ENCODE peak calls at places on chromosomes 3 and 15, in four cellular contexts. S, B, F and T are unnamed samples. For H3K9me3 and H3K4me1, the result is how much of the 10 kb centered on the place peaks cover.

GRCh38 chr15:38750816-38751215 is 186.2 kb upstream of the RASGRP1 start:
- DNase-seq in S (no peak), B (no peak), F (no peak), T (no peak)

GRCh38 chr3:148173836-148174235 is 523.9 kb upstream of the AGTR1 start:
- DNase-seq in S (no peak), B (no peak), F (no peak), T (no peak)

GRCh38 chr15:41501191-41501917 is 7.7 kb downstream of the ITPKA start:
- DNase-seq in S (no peak), B (no peak), F (peak), T (no peak)

GRCh38 chr3:66011098-66011655 is 27.5 kb downstream of the MAGI1 start:
- DNase-seq in S (no peak), B (no peak), F (no peak), T (no peak)

GRCh38 chr3:187568171-187568570 is 102.0 kb downstream of the SST start:
- DNase-seq in S (no peak), B (no peak), F (no peak), T (no peak)

GRCh38 chr3:129312021-129312639 is 33.5 kb downstream of the HMCES start:
- DNase-seq in S (no peak), B (no peak), F (no peak), T (no peak)

GRCh38 chr3:32180151-32180850 is 58.2 kb upstream of the CMTM8 start:
- DNase-seq in S (no peak), B (no peak), F (no peak), T (no peak)

GRCh38 chr3:66039590-66039887 is 821 bp upstream of the MAGI1 start:
- DNase-seq in S (no peak), B (peak), F (no peak), T (no peak)

GRCh38 chr15:85597155-85597815 is 197.4 kb downstream of the KLHL25 start:
- DNase-seq in S (no peak), B (no peak), F (peak), T (peak)

GRCh38 chr3:7787871-7788828 is 713.5 kb upstream of the LMCD1 start:
- DNase-seq in S (no peak), B (no peak), F (no peak), T (no peak)

GRCh38 chr3:63687569-63688233 is 35.2 kb downstream of the SNTN start:
- DNase-seq in S (no peak), B (no peak), F (no peak), T (no peak)

GRCh38 chr3:31486865-31487533 is 45.7 kb upstream of the STT3B start:
- DNase-seq in S (no peak), B (no peak), F (no peak), T (no peak)

GRCh38 chr15:88918738-88919137 is 5.6 kb upstream of the MFGE8 start:
- DNase-seq in S (no peak), B (no peak), F (no peak), T (no peak)

GRCh38 chr3:51966016-51966415 is 1.2 kb downstream of the PCBP4 start:
- DNase-seq in S (no peak), B (no peak), F (no peak), T (no peak)

GRCh38 chr15:34984884-34985630 is 3.0 kb downstream of the ZNF770 start:
- DNase-seq in S (no peak), B (no peak), F (no peak), T (no peak)

GRCh38 chr3:52240059-52240885 is 1.3 kb upstream of the TWF2 start:
- DNase-seq in S (peak), B (peak), F (peak), T (peak)

GRCh38 chr15:60038111-60038521 is 34.0 kb downstream of the FOXB1 start:
- DNase-seq in S (no peak), B (peak), F (no peak), T (no peak)

GRCh38 chr3:108305484-108306172 is 9.3 kb downstream of the HHLA2 start:
- DNase-seq in S (no peak), B (no peak), F (no peak), T (no peak)

GRCh38 chr15:31034152-31034551 is 42.7 kb upstream of the MTMR10 start:
- DNase-seq in S (no peak), B (no peak), F (no peak), T (no peak)

GRCh38 chr3:18591120-18591519 is 166.0 kb upstream of the SATB1 start:
- DNase-seq in S (no peak), B (no peak), F (no peak), T (no peak)

GRCh38 chr3:195388380-195388779 is 54.4 kb downstream of the ACAP2 start:
- DNase-seq in S (no peak), B (no peak), F (no peak), T (no peak)

GRCh38 chr3:143433787-143434378 is 314.3 kb downstream of the CHST2 start:
- DNase-seq in S (no peak), B (no peak), F (no peak), T (no peak)

GRCh38 chr15:74531144-74531811 is 9.7 kb upstream of the ARID3B start:
- DNase-seq in S (no peak), B (peak), F (no peak), T (no peak)

GRCh38 chr15:61112231-61112630 is 116.9 kb downstream of the RORA start:
- DNase-seq in S (no peak), B (peak), F (no peak), T (no peak)

GRCh38 chr3:184808021-184808420 is 3.9 kb upstream of the VPS8 start:
- DNase-seq in S (no peak), B (peak), F (no peak), T (no peak)

GRCh38 chr3:62955126-62955525 is 79.9 kb upstream of the CADPS start:
- DNase-seq in S (no peak), B (no peak), F (no peak), T (no peak)

GRCh38 chr3:105821433-105821832 is 47.4 kb downstream of the CBLB start:
- DNase-seq in S (no peak), B (no peak), F (no peak), T (no peak)

GRCh38 chr3:128442070-128442469 is 24.6 kb downstream of the DNAJB8 start:
- DNase-seq in S (no peak), B (no peak), F (no peak), T (no peak)

GRCh38 chr3:52347716-52348635 is 31.9 kb downstream of the DNAH1 start:
- DNase-seq in S (no peak), B (no peak), F (no peak), T (peak)

GRCh38 chr15:60155661-60156060 is 151.6 kb downstream of the FOXB1 start:
- DNase-seq in S (no peak), B (no peak), F (no peak), T (no peak)

GRCh38 chr3:187011915-187012314 is 81.6 kb downstream of the ST6GAL1 start:
- DNase-seq in S (peak), B (no peak), F (no peak), T (no peak)

GRCh38 chr15:45919806-45920205 is 285.0 kb downstream of the SQOR start:
- DNase-seq in S (no peak), B (no peak), F (no peak), T (no peak)

GRCh38 chr3:187783098-187783497 is 37.8 kb upstream of the BCL6 start:
- DNase-seq in S (no peak), B (no peak), F (no peak), T (no peak)

GRCh38 chr15:32694222-32694983 is 23.4 kb upstream of the GREM1 start:
- DNase-seq in S (no peak), B (no peak), F (no peak), T (no peak)

GRCh38 chr15:101067660-101068522 is 148.7 kb downstream of the LRRK1 start:
- DNase-seq in S (no peak), B (no peak), F (no peak), T (no peak)

GRCh38 chr3:132635052-132635451 is 24.6 kb downstream of the ACAD11 start:
- DNase-seq in S (no peak), B (no peak), F (no peak), T (no peak)

GRCh38 chr3:44065741-44066140 is 175.9 kb upstream of the TOPAZ1 start:
- DNase-seq in S (no peak), B (peak), F (no peak), T (no peak)

GRCh38 chr3:196097373-196098154 is 15.7 kb upstream of the TFRC start:
- DNase-seq in S (no peak), B (no peak), F (no peak), T (no peak)

DNA sequence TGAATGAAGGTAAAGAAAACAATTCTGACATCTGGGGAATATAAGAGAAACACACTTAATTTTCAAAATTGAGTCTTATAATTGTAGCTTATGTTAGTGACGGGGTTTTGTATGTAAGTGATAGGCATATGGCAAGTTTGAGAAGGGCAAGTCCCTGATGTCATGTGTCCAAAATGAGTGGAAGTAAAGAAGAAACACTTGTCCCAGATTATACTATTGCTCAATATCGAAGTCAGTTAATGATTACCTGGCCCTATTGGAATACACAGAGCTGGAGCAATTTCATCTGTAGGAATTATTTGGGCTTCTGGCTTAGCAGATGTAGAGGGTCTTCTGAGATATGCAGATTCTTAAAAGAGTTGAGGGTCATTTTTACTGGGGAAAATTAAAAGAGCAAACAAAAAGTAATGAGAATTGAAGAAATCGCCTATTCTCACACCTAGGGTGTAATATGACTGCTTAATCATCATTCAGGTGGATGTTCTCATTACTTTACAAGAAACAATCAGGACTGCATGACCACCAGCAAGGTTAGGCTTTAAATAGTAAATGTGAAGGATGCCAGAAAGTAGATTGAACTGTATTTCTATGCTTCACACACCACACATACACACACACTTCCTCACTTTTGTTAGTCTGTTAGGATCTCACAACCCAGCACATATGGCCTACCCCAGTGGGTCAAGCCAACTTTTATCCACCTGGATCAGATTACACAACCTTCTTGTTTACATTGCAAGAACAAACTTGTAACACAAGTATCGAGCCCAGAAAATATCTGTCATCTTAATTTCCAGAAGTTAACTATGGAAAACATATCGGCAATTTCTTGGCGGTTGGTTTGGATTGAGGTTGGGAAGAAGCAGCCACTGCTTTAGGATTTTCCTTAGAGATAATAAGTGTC is 183.3 kb upstream of the LRRC3B start:
- DNase-seq in S (no peak), B (no peak), F (no peak), T (no peak)
- H3K9me3 ChIP-seq in S (under half), B (under half), F (under half), T (under half)

GRCh38 chr3:80993241-80993945 is 768.1 kb downstream of the GBE1 start:
- DNase-seq in S (no peak), B (no peak), F (no peak), T (no peak)
- H3K27ac ChIP-seq in S (no peak), B (no peak), F (no peak), T (no peak)

GRCh38 chr3:13012228-13012691 is 61.0 kb downstream of the IQSEC1 start:
- DNase-seq in S (peak), B (no peak), F (no peak), T (peak)
- H3K4me1 ChIP-seq in S (half or more), B (under half), F (half or more), T (half or more)

DNA sequence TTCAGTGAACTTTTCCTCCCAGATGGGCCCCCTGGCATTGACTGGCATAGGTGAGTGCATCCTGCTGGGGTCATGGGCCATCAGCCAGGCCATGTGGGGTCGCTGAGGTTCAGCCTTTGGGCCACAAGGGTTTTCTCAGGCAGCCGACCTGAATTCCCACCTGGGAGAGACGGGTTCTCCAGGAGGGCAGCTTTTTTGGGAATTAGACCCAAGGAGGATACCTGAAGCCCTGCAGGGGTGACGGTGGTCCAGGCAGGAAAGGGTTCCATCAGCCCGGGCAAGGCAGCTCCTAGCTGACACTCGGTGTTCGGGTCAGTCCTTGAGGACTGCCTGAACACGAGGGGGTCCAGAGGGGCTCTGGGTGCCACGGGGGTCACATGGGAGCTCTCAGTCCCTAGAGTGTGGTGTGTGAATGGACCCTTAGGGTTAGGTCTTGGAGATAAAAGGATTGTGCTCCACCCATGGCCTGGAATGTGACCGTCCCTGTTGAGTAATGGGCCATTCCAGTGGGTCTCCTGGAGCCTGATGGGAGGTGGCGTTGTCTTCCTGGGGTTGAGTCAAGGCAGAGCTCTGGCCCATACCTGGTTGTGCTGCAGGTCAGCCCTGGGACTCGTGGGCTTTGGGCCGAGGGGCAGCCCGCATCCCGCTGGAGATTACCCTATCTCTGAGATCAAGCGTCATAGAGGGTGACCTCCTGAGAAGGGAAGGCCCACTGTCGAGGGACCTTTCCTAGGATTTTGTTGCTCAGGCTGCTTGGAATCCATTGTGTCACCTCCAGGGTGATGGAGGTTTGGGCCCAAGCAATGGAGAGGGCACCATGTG is 192.8 kb downstream of the UBE3A start:
- DNase-seq in S (no peak), B (peak), F (no peak), T (no peak)
- H3K9me3 ChIP-seq in S (under half), B (under half), F (under half), T (under half)

GRCh38 chr3:29683306-29683993 is 402.6 kb downstream of the RBMS3 start:
- DNase-seq in S (no peak), B (no peak), F (no peak), T (no peak)
- H3K27ac ChIP-seq in S (no peak), B (no peak), F (no peak), T (no peak)

GRCh38 chr3:13013994-13014754 is 59.1 kb downstream of the IQSEC1 start:
- DNase-seq in S (peak), B (no peak), F (no peak), T (peak)

GRCh38 chr3:13016726-13017255 is 56.4 kb downstream of the IQSEC1 start:
- DNase-seq in S (no peak), B (no peak), F (no peak), T (no peak)

GRCh38 chr3:13016083-13016725 is 57.0 kb downstream of the IQSEC1 start:
- DNase-seq in S (peak), B (no peak), F (peak), T (peak)

GRCh38 chr3:13014755-13015285 is 58.4 kb downstream of the IQSEC1 start:
- DNase-seq in S (no peak), B (no peak), F (no peak), T (no peak)

DNA sequence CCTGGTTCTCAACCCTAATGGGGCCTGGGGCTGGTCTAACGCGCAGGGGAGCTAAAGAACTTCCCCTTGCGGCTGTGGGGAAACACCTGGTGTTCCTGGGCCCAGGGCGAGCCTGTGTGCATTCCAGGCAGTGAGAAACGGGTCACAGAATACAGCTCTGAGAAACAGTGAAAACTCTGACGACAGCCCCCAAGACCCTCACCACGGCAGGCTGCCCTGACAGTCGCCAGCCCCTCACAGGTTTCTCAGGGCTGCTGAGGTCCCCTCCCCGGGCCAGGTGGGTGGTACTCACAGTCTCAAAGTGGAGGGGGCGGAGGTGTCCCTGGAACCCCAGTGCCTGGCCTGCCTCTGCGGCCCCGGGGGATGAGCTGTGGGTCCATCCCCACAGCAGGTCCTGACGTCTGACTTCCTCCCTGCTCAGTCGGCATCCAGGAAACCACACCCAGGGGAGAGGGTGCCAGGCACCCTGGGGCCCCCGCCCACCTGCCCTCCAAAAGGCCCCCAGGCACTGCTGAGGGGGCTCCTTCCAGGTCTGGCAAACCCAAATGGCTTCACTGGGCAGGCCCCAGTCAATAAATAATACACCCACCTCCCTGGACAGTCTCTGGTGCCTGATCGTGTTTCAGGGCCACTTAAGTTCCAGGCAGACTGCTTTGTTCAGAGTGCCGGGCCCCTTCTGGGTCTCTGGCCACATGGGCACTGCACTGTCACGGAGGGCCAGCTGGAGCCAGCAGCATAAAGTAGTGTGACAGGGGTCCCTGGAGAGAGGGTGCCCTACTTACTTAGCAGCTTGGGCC is 57.7 kb downstream of the IQSEC1 start:
- DNase-seq in S (peak), B (no peak), F (peak), T (peak)
- H3K4me1 ChIP-seq in S (half or more), B (under half), F (half or more), T (half or more)